ENCODE peak calls at places on chromosome 18, in five cellular contexts. One of them, this sample, is unnamed.

GRCh38 chr18:31513189-31513907 is 15.4 kb downstream of the DSG2 start:
- DNase-seq in iris pigment epithelial cell: peak; percentile 70
- DNase-seq in endothelial cell: no peak
- DNase-seq in hypothalamus: no peak
- DNase-seq in aorta: no peak
- DNase-seq in this sample: no peak

GRCh38 chr18:35998967-35999366 is 26.5 kb downstream of the RMP24 start:
- DNase-seq in iris pigment epithelial cell: peak; percentile 29
- DNase-seq in endothelial cell: no peak
- DNase-seq in aorta: no peak
- DNase-seq in hypothalamus: no peak
- DNase-seq in this sample: peak; percentile 18

GRCh38 chr18:43279015-43279758 is 1.9 kb upstream of the SYT4 start:
- DNase-seq in hypothalamus: no peak
- DNase-seq in endothelial cell: no peak
- DNase-seq in aorta: no peak
- DNase-seq in iris pigment epithelial cell: peak; percentile 18
- DNase-seq in this sample: no peak

GRCh38 chr18:8942909-8943545 is 159.5 kb upstream of the NDUFV2 start:
- DNase-seq in iris pigment epithelial cell: no peak
- DNase-seq in hypothalamus: no peak
- DNase-seq in endothelial cell: no peak
- DNase-seq in aorta: no peak
- DNase-seq in this sample: no peak

GRCh38 chr18:34297287-34297686 is 72.6 kb upstream of the NOL4 start:
- DNase-seq in endothelial cell: no peak
- DNase-seq in aorta: no peak
- DNase-seq in hypothalamus: no peak
- DNase-seq in iris pigment epithelial cell: no peak
- DNase-seq in this sample: no peak

GRCh38 chr18:5295981-5296705 is 617 bp upstream of the ZBTB14 start:
- DNase-seq in endothelial cell: peak; percentile 93
- DNase-seq in iris pigment epithelial cell: peak; percentile 98
- DNase-seq in aorta: peak; percentile 99
- DNase-seq in hypothalamus: peak; percentile 83
- DNase-seq in this sample: peak; percentile 96

GRCh38 chr18:27942706-27943105 is 234.2 kb downstream of the CDH2 start:
- DNase-seq in iris pigment epithelial cell: peak; percentile 82
- DNase-seq in hypothalamus: no peak
- DNase-seq in endothelial cell: no peak
- DNase-seq in aorta: no peak
- DNase-seq in this sample: peak; percentile 9

GRCh38 chr18:34816183-34816582 is 106.1 kb downstream of the DTNA start:
- DNase-seq in iris pigment epithelial cell: no peak
- DNase-seq in hypothalamus: no peak
- DNase-seq in aorta: no peak
- DNase-seq in endothelial cell: no peak
- DNase-seq in this sample: no peak

GRCh38 chr18:31626409-31626808 is 34.7 kb downstream of the TTR start:
- DNase-seq in hypothalamus: no peak
- DNase-seq in endothelial cell: no peak
- DNase-seq in aorta: no peak
- DNase-seq in iris pigment epithelial cell: no peak
- DNase-seq in this sample: no peak

GRCh38 chr18:48850891-48851302 is 99.9 kb downstream of the SMAD7 start:
- DNase-seq in aorta: no peak
- DNase-seq in iris pigment epithelial cell: no peak
- DNase-seq in hypothalamus: no peak
- DNase-seq in endothelial cell: no peak
- DNase-seq in this sample: no peak

GRCh38 chr18:49072524-49072934 is 121.8 kb upstream of the SMAD7 start:
- DNase-seq in aorta: no peak
- DNase-seq in endothelial cell: no peak
- DNase-seq in hypothalamus: no peak
- DNase-seq in iris pigment epithelial cell: no peak
- DNase-seq in this sample: no peak

GRCh38 chr18:56574827-56575226 is 63.6 kb downstream of the TXNL1 start:
- DNase-seq in hypothalamus: no peak
- DNase-seq in aorta: no peak
- DNase-seq in endothelial cell: no peak
- DNase-seq in iris pigment epithelial cell: peak; percentile 77
- DNase-seq in this sample: no peak

GRCh38 chr18:28086530-28087172 is 90.3 kb downstream of the CDH2 start:
- DNase-seq in hypothalamus: no peak
- DNase-seq in iris pigment epithelial cell: peak; percentile 80
- DNase-seq in aorta: no peak
- DNase-seq in endothelial cell: no peak
- DNase-seq in this sample: no peak

GRCh38 chr18:47710451-47710850 is 220.0 kb downstream of the SMAD2 start:
- DNase-seq in hypothalamus: no peak
- DNase-seq in endothelial cell: no peak
- DNase-seq in aorta: no peak
- DNase-seq in iris pigment epithelial cell: no peak
- DNase-seq in this sample: no peak

GRCh38 chr18:24200899-24201298 is 62.0 kb downstream of the CABYR start:
- DNase-seq in iris pigment epithelial cell: no peak
- DNase-seq in aorta: no peak
- DNase-seq in endothelial cell: no peak
- DNase-seq in hypothalamus: no peak
- DNase-seq in this sample: no peak

GRCh38 chr18:57854726-57855125 is 51.6 kb upstream of the ATP8B1 start:
- DNase-seq in aorta: no peak
- DNase-seq in iris pigment epithelial cell: no peak
- DNase-seq in endothelial cell: no peak
- DNase-seq in hypothalamus: no peak
- DNase-seq in this sample: no peak

GRCh38 chr18:75213610-75214009 is 3.0 kb downstream of the TSHZ1 start:
- DNase-seq in iris pigment epithelial cell: no peak
- DNase-seq in aorta: no peak
- DNase-seq in hypothalamus: no peak
- DNase-seq in endothelial cell: no peak
- DNase-seq in this sample: no peak

GRCh38 chr18:25896178-25896780 is 194.1 kb downstream of the SS18 start:
- DNase-seq in aorta: no peak
- DNase-seq in hypothalamus: no peak
- DNase-seq in endothelial cell: peak; percentile 47
- DNase-seq in iris pigment epithelial cell: peak; percentile 50
- DNase-seq in this sample: peak; percentile 46

GRCh38 chr18:79947054-79947755 is 4.2 kb downstream of the SLC66A2 start:
- DNase-seq in hypothalamus: no peak
- DNase-seq in aorta: peak; percentile 59
- DNase-seq in endothelial cell: no peak
- DNase-seq in iris pigment epithelial cell: no peak
- DNase-seq in this sample: peak; percentile 42

GRCh38 chr18:52348209-52348608 is 8.2 kb downstream of the DCC start:
- DNase-seq in hypothalamus: no peak
- DNase-seq in endothelial cell: no peak
- DNase-seq in iris pigment epithelial cell: peak; percentile 3
- DNase-seq in aorta: no peak
- DNase-seq in this sample: no peak

GRCh38 chr18:8706981-8707940 is 1.9 kb downstream of the MTCL1 start:
- DNase-seq in hypothalamus: no peak
- DNase-seq in aorta: peak; percentile 77
- DNase-seq in iris pigment epithelial cell: peak; percentile 80
- DNase-seq in endothelial cell: peak; percentile 50
- DNase-seq in this sample: peak; percentile 40

GRCh38 chr18:23115683-23116096 is 19.6 kb upstream of the CABLES1 start:
- DNase-seq in iris pigment epithelial cell: peak; percentile 99
- DNase-seq in endothelial cell: no peak
- DNase-seq in aorta: no peak
- DNase-seq in hypothalamus: no peak
- DNase-seq in this sample: no peak

GRCh38 chr18:55265916-55266488 is 306.7 kb upstream of the CCDC68 start:
- DNase-seq in aorta: no peak
- DNase-seq in iris pigment epithelial cell: peak; percentile 86
- DNase-seq in endothelial cell: no peak
- DNase-seq in hypothalamus: no peak
- DNase-seq in this sample: no peak

GRCh38 chr18:59303006-59303405 is 15.4 kb downstream of the CPLX4 start:
- DNase-seq in endothelial cell: no peak
- DNase-seq in aorta: no peak
- DNase-seq in iris pigment epithelial cell: no peak
- DNase-seq in hypothalamus: no peak
- DNase-seq in this sample: no peak

GRCh38 chr18:48446582-48447225 is 37.5 kb upstream of the ZBTB7C start:
- DNase-seq in aorta: peak; percentile 96
- DNase-seq in endothelial cell: peak; percentile 94
- DNase-seq in iris pigment epithelial cell: peak; percentile 70
- DNase-seq in hypothalamus: peak; percentile 67
- DNase-seq in this sample: peak; percentile 85

GRCh38 chr18:56598422-56598821 is 40.0 kb downstream of the TXNL1 start:
- DNase-seq in endothelial cell: no peak
- DNase-seq in aorta: no peak
- DNase-seq in hypothalamus: no peak
- DNase-seq in iris pigment epithelial cell: no peak
- DNase-seq in this sample: no peak

GRCh38 chr18:80103231-80103630 is 5.8 kb upstream of the ADNP2 start:
- DNase-seq in hypothalamus: no peak
- DNase-seq in endothelial cell: no peak
- DNase-seq in aorta: no peak
- DNase-seq in iris pigment epithelial cell: no peak
- DNase-seq in this sample: no peak

GRCh38 chr18:23924813-23925212 is 89.7 kb upstream of the TTC39C start:
- DNase-seq in endothelial cell: no peak
- DNase-seq in aorta: no peak
- DNase-seq in hypothalamus: no peak
- DNase-seq in iris pigment epithelial cell: peak; percentile 49
- DNase-seq in this sample: no peak

GRCh38 chr18:50274044-50274442 is 7.3 kb downstream of the MBD1 start:
- DNase-seq in iris pigment epithelial cell: no peak
- DNase-seq in hypothalamus: no peak
- DNase-seq in aorta: no peak
- DNase-seq in endothelial cell: no peak
- DNase-seq in this sample: no peak

GRCh38 chr18:49647496-49648168 is 85.8 kb downstream of the LIPG start:
- DNase-seq in endothelial cell: no peak
- DNase-seq in iris pigment epithelial cell: peak; percentile 78
- DNase-seq in hypothalamus: no peak
- DNase-seq in aorta: no peak
- DNase-seq in this sample: no peak

GRCh38 chr18:59866551-59866950 is 33.2 kb upstream of the PMAIP1 start:
- DNase-seq in endothelial cell: no peak
- DNase-seq in iris pigment epithelial cell: no peak
- DNase-seq in hypothalamus: no peak
- DNase-seq in aorta: no peak
- DNase-seq in this sample: no peak